ENCODE peak calls at places on chromosome 16, in five cellular contexts. Z is neural crest cell; A is NCI-H1436; M is stimulated activated CD8-positive, alpha-beta memory T cell treated with anti-CD3 and anti-CD28 coated beads, Interleukin-15, amount 100 ng/mL, for 48 hours; X is C1 segment of cervical spinal cord. L is an unnamed sample.

GRCh38 chr16:87150359-87151280 is 166.6 kb downstream of the C16orf95 start:
- DNase-seq in Z (no peak), A (no peak), M (no peak), X (no peak), L (no peak)

GRCh38 chr16:10385725-10386516 is at the start of gene ATF7IP2:
- DNase-seq in Z (peak), A (no peak), M (peak), X (peak), L (peak)

GRCh38 chr16:56742030-56742984 is 12.4 kb downstream of the NUP93 start:
- DNase-seq in Z (no peak), A (no peak), M (no peak), X (no peak), L (no peak)

GRCh38 chr16:87678618-87679017 is 76.3 kb downstream of the JPH3 start:
- DNase-seq in Z (no peak), A (no peak), M (no peak), X (no peak), L (no peak)

GRCh38 chr16:15843635-15844279 is 13.1 kb downstream of the MYH11 start:
- DNase-seq in Z (no peak), A (no peak), M (no peak), X (no peak), L (no peak)

GRCh38 chr16:19186403-19186802 is 18.4 kb downstream of the SYT17 start:
- DNase-seq in Z (no peak), A (no peak), M (no peak), X (no peak), L (no peak)

GRCh38 chr16:75288596-75289120 is 37.2 kb upstream of the BCAR1 start:
- DNase-seq in Z (no peak), A (no peak), M (peak), X (peak), L (no peak)

GRCh38 chr16:66344533-66345145 is 21.9 kb upstream of the CDH5 start:
- DNase-seq in Z (peak), A (peak), M (no peak), X (no peak), L (no peak)

GRCh38 chr16:6571044-6571443 is 761.6 kb upstream of the RBFOX1 start:
- DNase-seq in Z (no peak), A (no peak), M (no peak), X (peak), L (no peak)

GRCh38 chr16:46972429-46972970 is 974 bp downstream of the DNAJA2 start:
- DNase-seq in Z (no peak), A (peak), M (no peak), X (peak), L (no peak)

GRCh38 chr16:87621976-87622713 is 19.8 kb downstream of the JPH3 start:
- DNase-seq in Z (no peak), A (no peak), M (no peak), X (no peak), L (no peak)

GRCh38 chr16:88070989-88071625 is 119.9 kb downstream of the BANP start:
- DNase-seq in Z (no peak), A (no peak), M (no peak), X (no peak), L (peak)

GRCh38 chr16:50301626-50302471 is 35.5 kb downstream of the ADCY7 start:
- DNase-seq in Z (no peak), A (no peak), M (no peak), X (no peak), L (no peak)

GRCh38 chr16:73746554-73746953 is 550.1 kb upstream of the PSMD7 start:
- DNase-seq in Z (no peak), A (peak), M (no peak), X (no peak), L (no peak)

GRCh38 chr16:81035398-81035974 is at the start of gene ATMIN:
- DNase-seq in Z (peak), A (peak), M (peak), X (peak), L (peak)

GRCh38 chr16:85004587-85005205 is 6.6 kb downstream of the ZDHHC7 start:
- DNase-seq in Z (no peak), A (no peak), M (no peak), X (no peak), L (no peak)

GRCh38 chr16:89565506-89566372 is 5.3 kb downstream of the RPL13 start:
- DNase-seq in Z (peak), A (no peak), M (peak), X (no peak), L (peak)

GRCh38 chr16:76386784-76387183 is 109.6 kb downstream of the CNTNAP4 start:
- DNase-seq in Z (no peak), A (no peak), M (no peak), X (peak), L (no peak)

GRCh38 chr16:4859900-4860255 is 12.6 kb downstream of the UBN1 start:
- DNase-seq in Z (no peak), A (no peak), M (no peak), X (peak), L (no peak)

GRCh38 chr16:61891460-61891859 is 144.8 kb downstream of the CDH8 start:
- DNase-seq in Z (no peak), A (no peak), M (no peak), X (no peak), L (no peak)

GRCh38 chr16:87044031-87044380 is 273.2 kb downstream of the C16orf95 start:
- DNase-seq in Z (no peak), A (no peak), M (no peak), X (no peak), L (no peak)

GRCh38 chr16:592518-593306 is 2.8 kb downstream of the RAB40C start:
- DNase-seq in Z (no peak), A (peak), M (no peak), X (peak), L (peak)

GRCh38 chr16:49127103-49127502 is 154.5 kb downstream of the CBLN1 start:
- DNase-seq in Z (no peak), A (no peak), M (no peak), X (no peak), L (no peak)

GRCh38 chr16:61024180-61024900 is 1011.9 kb downstream of the CDH8 start:
- DNase-seq in Z (no peak), A (no peak), M (no peak), X (no peak), L (no peak)

GRCh38 chr16:58128721-58129096 is 472 bp downstream of the CFAP20 start:
- DNase-seq in Z (no peak), A (no peak), M (no peak), X (no peak), L (no peak)

GRCh38 chr16:50848755-50849514 is 107.0 kb downstream of the CYLD start:
- DNase-seq in Z (no peak), A (no peak), M (no peak), X (no peak), L (no peak)

GRCh38 chr16:70741779-70742125 is 55.9 kb upstream of the MTSS2 start:
- DNase-seq in Z (no peak), A (no peak), M (no peak), X (no peak), L (no peak)

GRCh38 chr16:50428742-50429141 is 60.0 kb upstream of the BRD7 start:
- DNase-seq in Z (no peak), A (no peak), M (no peak), X (no peak), L (no peak)

GRCh38 chr16:31333686-31334649 is 21.0 kb upstream of the ITGAX start:
- DNase-seq in Z (no peak), A (peak), M (no peak), X (peak), L (peak)

GRCh38 chr16:83878838-83879237 is 20.1 kb upstream of the MLYCD start:
- DNase-seq in Z (peak), A (no peak), M (no peak), X (no peak), L (no peak)

GRCh38 chr16:87041732-87042131 is 275.5 kb downstream of the C16orf95 start:
- DNase-seq in Z (no peak), A (no peak), M (no peak), X (no peak), L (no peak)

GRCh38 chr16:67822511-67822910 is 15.8 kb downstream of the TSNAXIP1 start:
- DNase-seq in Z (no peak), A (no peak), M (no peak), X (no peak), L (no peak)

GRCh38 chr16:4391635-4392381 is 20.2 kb downstream of the VASN start:
- DNase-seq in Z (no peak), A (peak), M (no peak), X (no peak), L (no peak)

GRCh38 chr16:88681084-88681680 is 5.1 kb downstream of the SNAI3 start:
- DNase-seq in Z (no peak), A (no peak), M (no peak), X (no peak), L (no peak)

GRCh38 chr16:84043486-84044107 is 1.0 kb upstream of the SLC38A8 start:
- DNase-seq in Z (no peak), A (no peak), M (no peak), X (no peak), L (no peak)

GRCh38 chr16:56163938-56164337 is 27.4 kb upstream of the GNAO1 start:
- DNase-seq in Z (no peak), A (no peak), M (no peak), X (no peak), L (no peak)

GRCh38 chr16:88914750-88915368 is 48.4 kb upstream of the PABPN1L start:
- DNase-seq in Z (no peak), A (no peak), M (no peak), X (no peak), L (no peak)